ENCODE peak calls at places on chromosomes 11 and 22, in six cellular contexts. Y is neural crest cell, N is pancreas, V is choroid plexus epithelial cell, D is astrocyte of the spinal cord, C is GM12865. W is an unnamed sample.

GRCh38 chr11:16605440-16605970 is 132.9 kb upstream of the C11orf58 start:
- DNase-seq in V (no peak), D (peak; percentile 40), C (no peak), Y (peak; percentile 40), N (peak; percentile 41), W (peak; percentile 25)

GRCh38 chr11:9815486-9816136 is 151.7 kb downstream of the SWAP70 start:
- DNase-seq in C (no peak), N (no peak), Y (no peak), D (peak; percentile 81), V (peak; percentile 81), W (no peak)

GRCh38 chr11:87252869-87253268 is 215.1 kb downstream of the TMEM135 start:
- DNase-seq in D (no peak), C (no peak), Y (no peak), V (no peak), N (no peak), W (no peak)

GRCh38 chr22:24002272-24002671 is 3.0 kb downstream of the GSTT4 start:
- DNase-seq in C (no peak), Y (no peak), N (no peak), V (no peak), D (no peak), W (no peak)

GRCh38 chr11:93651052-93651451 is 10.4 kb upstream of the CEP295 start:
- DNase-seq in V (no peak), N (no peak), Y (no peak), C (no peak), D (no peak), W (no peak)

GRCh38 chr11:78022397-78023396 is at the start of gene KCTD14:
- DNase-seq in Y (peak; percentile 3), V (no peak), D (no peak), C (peak; percentile 12), N (peak; percentile 80), W (no peak)

GRCh38 chr22:37741312-37741795 is 44.5 kb downstream of the TRIOBP start:
- DNase-seq in C (no peak), V (peak; percentile 99), Y (no peak), N (peak; percentile 55), D (peak; percentile 97), W (no peak)

GRCh38 chr11:65128182-65129145 is 5.9 kb downstream of the SYVN1 start:
- DNase-seq in C (no peak), Y (no peak), N (no peak), D (no peak), V (no peak), W (no peak)

GRCh38 chr22:26975381-26975780 is 318.0 kb downstream of the MIAT start:
- DNase-seq in N (no peak), V (no peak), Y (no peak), D (no peak), C (no peak), W (no peak)

GRCh38 chr11:71499125-71499524 is 27.9 kb upstream of the KRTAP5-7 start:
- DNase-seq in C (no peak), V (no peak), D (peak; percentile 6), Y (no peak), N (no peak), W (no peak)

GRCh38 chr11:64768300-64768694 is 8.5 kb upstream of the PYGM start:
- DNase-seq in Y (no peak), V (no peak), N (no peak), D (no peak), C (no peak), W (peak; percentile 10)

GRCh38 chr11:45208135-45208534 is 61.7 kb downstream of the PRDM11 start:
- DNase-seq in V (no peak), N (no peak), D (no peak), Y (no peak), C (no peak), W (no peak)

GRCh38 chr11:86519064-86519911 is 144.6 kb downstream of the CCDC81 start:
- DNase-seq in C (no peak), V (peak; percentile 92), Y (no peak), D (peak; percentile 86), N (no peak), W (no peak)

GRCh38 chr11:336666-337002 is 16.0 kb upstream of the IFITM3 start:
- DNase-seq in C (no peak), Y (no peak), N (no peak), D (no peak), V (no peak), W (no peak)

GRCh38 chr22:21642584-21643448 is 714 bp downstream of the SDF2L1 start:
- DNase-seq in N (peak; percentile 67), Y (peak; percentile 59), V (peak; percentile 65), D (peak; percentile 50), C (peak; percentile 77), W (peak; percentile 72)

GRCh38 chr22:36334081-36334831 is 53.5 kb downstream of the MYH9 start:
- DNase-seq in C (no peak), Y (no peak), N (peak; percentile 57), V (no peak), D (no peak), W (no peak)

GRCh38 chr11:14336507-14337503 is 22.2 kb downstream of the RRAS2 start:
- DNase-seq in V (peak; percentile 96), C (no peak), Y (no peak), N (no peak), D (peak; percentile 92), W (no peak)

GRCh38 chr11:57303280-57303989 is 21.3 kb downstream of the TNKS1BP1 start:
- DNase-seq in V (no peak), N (no peak), D (no peak), Y (no peak), C (no peak), W (no peak)

GRCh38 chr22:49554741-49555140 is 272.9 kb downstream of the BRD1 start:
- DNase-seq in V (no peak), N (no peak), C (no peak), Y (no peak), D (no peak), W (no peak)

GRCh38 chr22:42879371-42880021 is 22.4 kb upstream of the ARFGAP3 start:
- DNase-seq in N (peak; percentile 48), D (no peak), C (no peak), V (no peak), Y (no peak), W (no peak)

GRCh38 chr11:102111787-102112653 is 1.8 kb downstream of the YAP1 start:
- DNase-seq in N (no peak), Y (no peak), D (peak; percentile 91), C (peak; percentile 11), V (peak; percentile 79), W (no peak)

GRCh38 chr11:12099132-12099873 is 11.1 kb upstream of the MICAL2 start:
- DNase-seq in D (no peak), V (no peak), N (no peak), C (no peak), Y (no peak), W (no peak)
- TF ChIP-seq CTCF in D (peak; percentile 15), V (peak; percentile 26), N (no peak), C (no peak), Y (peak; percentile 26), W (no peak)

GRCh38 chr22:45334068-45334467 is 24.3 kb downstream of the FAM118A start:
- DNase-seq in C (no peak), Y (no peak), D (no peak), N (no peak), V (no peak), W (no peak)

GRCh38 chr22:45334528-45334927 is 24.8 kb downstream of the FAM118A start:
- DNase-seq in Y (no peak), N (no peak), V (no peak), D (no peak), C (no peak), W (no peak)

GRCh38 chr22:45335854-45336492 is 26.2 kb downstream of the FAM118A start:
- DNase-seq in N (no peak), V (no peak), C (no peak), D (no peak), Y (no peak), W (no peak)

GRCh38 chr22:45336971-45337431 is 27.3 kb downstream of the FAM118A start:
- DNase-seq in C (no peak), D (peak; percentile 50), V (no peak), N (peak; percentile 46), Y (no peak), W (no peak)

DNA sequence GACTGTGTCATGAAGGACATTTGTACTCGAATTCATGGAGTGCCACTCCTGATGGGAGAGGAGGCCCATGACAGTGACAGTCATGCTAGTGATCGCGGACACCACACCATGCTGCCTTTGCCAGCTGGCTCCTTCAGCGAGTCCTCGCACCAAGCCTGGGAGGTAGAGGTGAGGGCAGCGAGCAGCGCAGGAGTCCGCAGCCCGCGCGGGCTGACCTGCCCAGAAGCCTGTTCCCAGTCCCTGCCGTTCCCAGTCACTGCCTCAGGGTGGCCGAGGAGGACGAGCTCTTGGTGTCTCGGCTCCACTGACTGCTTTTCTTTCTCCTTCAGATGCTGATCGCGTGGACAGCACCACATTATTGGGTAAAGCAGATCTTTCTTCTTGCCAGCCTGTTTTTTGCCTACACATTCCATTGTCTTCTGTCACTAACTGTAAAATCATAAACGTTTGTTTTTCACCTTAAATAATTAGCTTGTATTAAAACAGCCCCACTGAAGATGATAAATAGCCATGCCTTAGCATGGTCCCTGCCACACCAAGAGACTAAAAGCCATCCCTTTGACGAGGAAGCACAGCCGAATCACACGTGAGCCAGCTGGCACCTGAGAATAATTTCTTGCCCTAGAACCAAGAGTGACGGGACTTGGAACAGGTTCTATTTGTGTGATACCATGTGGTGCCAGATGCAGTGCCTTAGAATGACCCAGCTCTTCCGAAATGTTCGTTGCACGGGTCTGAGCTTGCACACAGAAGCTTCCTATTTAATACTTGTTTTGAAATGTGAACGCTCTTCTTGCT is 25.5 kb downstream of the FAM118A start:
- DNase-seq in Y (no peak), D (no peak), N (no peak), V (peak; percentile 14), C (no peak), W (no peak)
- TF ChIP-seq CTCF in Y (peak; percentile 36), D (peak; percentile 12), N (no peak), V (peak; percentile 25), C (no peak), W (no peak)

GRCh38 chr11:33033493-33033892 is 5.9 kb upstream of the TCP11L1 start:
- DNase-seq in N (no peak), V (no peak), D (no peak), C (no peak), Y (no peak), W (no peak)
- TF ChIP-seq CTCF in N (no peak), V (no peak), D (no peak), C (no peak), Y (no peak), W (no peak)

GRCh38 chr11:91248199-91248807 is 976.3 kb upstream of the FAT3 start:
- DNase-seq in V (peak; percentile 77), D (peak; percentile 62), N (no peak), Y (peak; percentile 43), C (peak; percentile 52), W (no peak)
- TF ChIP-seq CTCF in V (peak; percentile 66), D (peak; percentile 65), N (peak; percentile 40), Y (peak; percentile 86), C (peak; percentile 53), W (peak; percentile 45)

DNA sequence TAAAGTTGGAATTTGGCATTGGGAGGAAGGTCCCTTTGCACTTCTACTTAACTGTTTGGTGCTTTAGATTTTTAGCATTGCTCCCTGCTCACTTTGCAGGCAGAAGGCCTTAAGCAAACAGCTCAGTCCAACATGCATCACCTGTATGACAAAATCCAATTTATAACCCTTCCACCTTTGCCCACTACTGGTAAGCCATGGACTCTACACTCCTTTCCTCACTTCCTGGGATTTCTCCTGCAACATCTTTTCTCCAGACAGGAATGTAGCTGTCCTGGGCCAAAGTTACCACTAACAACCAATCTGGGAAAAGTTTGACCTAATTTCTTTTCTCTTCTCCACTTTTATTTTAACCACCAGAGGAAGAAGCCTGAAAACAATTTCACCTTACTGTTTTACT is 1.8 kb upstream of the OR2D2 start:
- DNase-seq in Y (no peak), D (no peak), N (no peak), C (no peak), V (no peak), W (no peak)
- TF ChIP-seq CTCF in Y (no peak), D (no peak), N (no peak), C (no peak), V (no peak), W (no peak)

W was measured in GM13976.